ENCODE peak calls at places on chromosomes 12 and 14, in seven cellular contexts. B, E, W, L, P, N and H are unnamed samples.

GRCh38 chr12:109927622-109928021 is 27.5 kb downstream of the TCHP start:
- DNase-seq in B (peak), E (peak), W (no peak), L (no peak), P (no peak), N (peak), H (no peak)

GRCh38 chr12:75130811-75131210 is 78.8 kb downstream of the KCNC2 start:
- DNase-seq in B (no peak), E (no peak), W (no peak), L (no peak), P (no peak), N (no peak), H (no peak)

GRCh38 chr14:23370221-23370620 is 2.4 kb upstream of the IL25 start:
- DNase-seq in B (no peak), E (no peak), W (no peak), L (no peak), P (no peak), N (no peak), H (no peak)

GRCh38 chr14:56796259-56796658 is 14.0 kb downstream of the OTX2 start:
- DNase-seq in B (no peak), E (no peak), W (no peak), L (no peak), P (no peak), N (no peak), H (no peak)

GRCh38 chr12:131555197-131555820 is 155.6 kb upstream of the SFSWAP start:
- DNase-seq in B (no peak), E (no peak), W (no peak), L (no peak), P (no peak), N (no peak), H (no peak)

GRCh38 chr12:68069276-68069675 is 80.0 kb downstream of the IFNG-AS1 start:
- DNase-seq in B (no peak), E (no peak), W (no peak), L (no peak), P (no peak), N (no peak), H (no peak)

GRCh38 chr12:131106542-131106941 is 152.8 kb downstream of the ADGRD1 start:
- DNase-seq in B (no peak), E (no peak), W (no peak), L (no peak), P (no peak), N (no peak), H (no peak)

GRCh38 chr12:43338848-43339526 is 213.0 kb downstream of the ADAMTS20 start:
- DNase-seq in B (no peak), E (peak), W (no peak), L (no peak), P (no peak), N (peak), H (no peak)

GRCh38 chr14:104897286-104898194 is 27.1 kb upstream of the PLD4 start:
- DNase-seq in B (no peak), E (peak), W (no peak), L (no peak), P (no peak), N (no peak), H (no peak)

GRCh38 chr14:89658977-89659670 is 242.1 kb upstream of the FOXN3 start:
- DNase-seq in B (no peak), E (no peak), W (no peak), L (peak), P (no peak), N (no peak), H (no peak)

GRCh38 chr12:125203145-125203765 is 138.0 kb downstream of the AACS start:
- DNase-seq in B (no peak), E (peak), W (no peak), L (no peak), P (no peak), N (no peak), H (no peak)

GRCh38 chr12:2613674-2614073 is 181.1 kb upstream of the FKBP4 start:
- DNase-seq in B (no peak), E (no peak), W (no peak), L (no peak), P (no peak), N (peak), H (no peak)

GRCh38 chr12:93221841-93222240 is 155.9 kb upstream of the NUDT4 start:
- DNase-seq in B (no peak), E (no peak), W (no peak), L (no peak), P (no peak), N (no peak), H (no peak)

GRCh38 chr14:20846560-20846959 is 43.9 kb upstream of the RNASE1 start:
- DNase-seq in B (no peak), E (no peak), W (no peak), L (no peak), P (no peak), N (no peak), H (no peak)

GRCh38 chr12:18595406-18595805 is 142.4 kb downstream of the PLCZ1 start:
- DNase-seq in B (no peak), E (no peak), W (no peak), L (no peak), P (no peak), N (no peak), H (no peak)